ENCODE peak calls at places on chromosome 4, in eight cellular contexts. L is HCT116; V is NT2/D1; C is left lung; X is neuronal stem cell; K is CD8-positive, alpha-beta T cell; J is fibroblast of lung; P is left ventricle myocardium inferior. N is an unnamed sample. For H3K4me1, the result is how much of the 10 kb centered on the place peaks cover.

GRCh38 chr4:11475871-11476270 is 47.2 kb upstream of the HS3ST1 start:
- DNase-seq in J (no peak), V (no peak), K (no peak), L (no peak), X (no peak), P (no peak), C (no peak), N (no peak)

GRCh38 chr4:4784379-4784778 is 75.1 kb upstream of the MSX1 start:
- DNase-seq in X (no peak), V (peak), K (no peak), L (no peak), P (no peak), C (no peak), J (no peak), N (no peak)

GRCh38 chr4:178414881-178415446 is 972.7 kb upstream of the AGA start:
- DNase-seq in J (no peak), X (no peak), V (no peak), L (no peak), P (no peak), K (no peak), C (peak), N (no peak)

GRCh38 chr4:27662426-27662825 is 801.8 kb downstream of the STIM2 start:
- DNase-seq in K (no peak), P (no peak), J (no peak), V (peak), X (no peak), C (no peak), L (no peak), N (no peak)

GRCh38 chr4:128286474-128287158 is 997 bp downstream of the PGRMC2 start:
- DNase-seq in L (peak), J (peak), K (no peak), P (no peak), V (no peak), X (peak), C (no peak), N (no peak)

GRCh38 chr4:108360857-108361820 is 192.4 kb upstream of the LEF1 start:
- DNase-seq in P (no peak), J (peak), C (no peak), V (peak), K (no peak), X (no peak), L (no peak), N (peak)

GRCh38 chr4:158590219-158590618 is 68.5 kb downstream of the RXFP1 start:
- DNase-seq in V (no peak), J (no peak), L (no peak), X (no peak), K (no peak), P (no peak), C (no peak), N (no peak)

GRCh38 chr4:101331017-101331416 is 16.3 kb downstream of the PPP3CA start:
- DNase-seq in X (no peak), V (no peak), C (no peak), L (no peak), J (peak), K (no peak), P (no peak), N (no peak)

GRCh38 chr4:41661447-41662076 is 87.0 kb downstream of the PHOX2B start:
- DNase-seq in X (peak), L (peak), K (no peak), C (no peak), V (peak), J (peak), P (peak), N (peak)

GRCh38 chr4:112170451-112170993 is 25.3 kb downstream of the FAM241A start:
- DNase-seq in K (no peak), L (peak), P (no peak), C (no peak), J (peak), V (no peak), X (no peak), N (no peak)

GRCh38 chr4:124943145-124943889 is 230.8 kb upstream of the ANKRD50 start:
- DNase-seq in V (no peak), C (no peak), P (no peak), L (peak), X (no peak), K (no peak), J (peak), N (no peak)

GRCh38 chr4:39591290-39591689 is 47.4 kb downstream of the SMIM14 start:
- DNase-seq in X (no peak), K (no peak), L (no peak), P (no peak), J (no peak), C (no peak), V (no peak), N (no peak)

GRCh38 chr4:87912164-87913004 is 63.1 kb upstream of the SPP1 start:
- DNase-seq in V (no peak), C (no peak), X (no peak), L (no peak), J (no peak), P (no peak), K (no peak), N (no peak)

GRCh38 chr4:114226178-114226577 is 246.7 kb upstream of the ARSJ start:
- DNase-seq in L (no peak), C (no peak), V (no peak), X (no peak), K (no peak), P (no peak), J (no peak), N (no peak)

GRCh38 chr4:113094802-113095201 is 45.3 kb downstream of the ANK2 start:
- DNase-seq in P (no peak), L (peak), J (peak), K (no peak), C (no peak), V (peak), X (no peak), N (no peak)

GRCh38 chr4:39562792-39563191 is 35.6 kb upstream of the UGDH start:
- DNase-seq in V (no peak), L (no peak), P (no peak), C (no peak), K (no peak), X (no peak), J (no peak), N (no peak)

GRCh38 chr4:112704991-112705845 is 68.3 kb downstream of the LARP7 start:
- DNase-seq in K (no peak), P (peak), V (no peak), X (peak), C (no peak), L (peak), J (peak), N (peak)

GRCh38 chr4:45638641-45639040 is 485.2 kb downstream of the GABRG1 start:
- DNase-seq in P (no peak), K (no peak), V (no peak), X (no peak), L (no peak), J (no peak), C (no peak), N (no peak)

GRCh38 chr4:147019061-147019460 is 73.4 kb upstream of the TTC29 start:
- DNase-seq in X (peak), L (peak), K (peak), P (peak), J (peak), C (no peak), V (no peak), N (peak)

GRCh38 chr4:112173593-112174559 is 28.6 kb downstream of the FAM241A start:
- DNase-seq in P (no peak), L (peak), V (no peak), C (no peak), X (no peak), K (no peak), J (no peak), N (no peak)

GRCh38 chr4:118888666-118889312 is at the start of gene SYNPO2:
- DNase-seq in P (peak), K (no peak), V (peak), L (peak), J (peak), X (peak), C (peak), N (peak)

GRCh38 chr4:88610771-88611170 is 18.5 kb downstream of the HERC3 start:
- DNase-seq in P (peak), V (no peak), C (no peak), K (no peak), L (no peak), J (peak), X (no peak), N (peak)

GRCh38 chr4:150950657-150951056 is 64.4 kb downstream of the LRBA start:
- DNase-seq in P (no peak), J (peak), L (no peak), K (no peak), X (no peak), V (no peak), C (no peak), N (no peak)

GRCh38 chr4:24262616-24263015 is 321.7 kb downstream of the DHX15 start:
- DNase-seq in K (no peak), X (no peak), L (no peak), C (no peak), P (no peak), V (no peak), J (peak), N (no peak)

GRCh38 chr4:20326977-20327376 is 75.3 kb downstream of the SLIT2 start:
- DNase-seq in C (no peak), K (no peak), X (no peak), P (no peak), J (no peak), V (no peak), L (no peak), N (no peak)

GRCh38 chr4:108193891-108194672 is 25.4 kb upstream of the LEF1 start:
- DNase-seq in L (no peak), J (no peak), C (no peak), P (no peak), K (no peak), X (no peak), V (peak), N (no peak)

GRCh38 chr4:124429746-124430250 is 282.7 kb downstream of the ANKRD50 start:
- DNase-seq in K (no peak), X (no peak), J (no peak), V (no peak), C (no peak), L (no peak), P (no peak), N (no peak)

GRCh38 chr4:68489338-68489737 is 42.1 kb downstream of the TMPRSS11E start:
- DNase-seq in K (no peak), L (no peak), P (no peak), C (peak), V (no peak), J (no peak), X (no peak), N (no peak)

GRCh38 chr4:141435446-141436225 is 200.7 kb upstream of the IL15 start:
- DNase-seq in J (peak), P (no peak), L (no peak), V (no peak), C (no peak), K (no peak), X (no peak), N (no peak)

GRCh38 chr4:110139815-110140214 is 58.6 kb downstream of the ELOVL6 start:
- DNase-seq in P (no peak), C (no peak), V (no peak), L (no peak), J (no peak), X (no peak), K (no peak), N (no peak)

GRCh38 chr4:169208090-169208455 is 62.7 kb downstream of the SH3RF1 start:
- DNase-seq in L (no peak), K (no peak), P (no peak), J (no peak), V (no peak), X (peak), C (no peak), N (no peak)

GRCh38 chr4:38753021-38753806 is 29.6 kb downstream of the TLR10 start:
- DNase-seq in V (peak), J (peak), C (no peak), P (peak), X (peak), K (no peak), L (peak), N (peak)

GRCh38 chr4:17557880-17558279 is 19.1 kb upstream of the LAP3 start:
- DNase-seq in P (no peak), V (no peak), J (no peak), K (no peak), X (no peak), C (no peak), L (no peak), N (no peak)

GRCh38 chr4:5497489-5497888 is 210.9 kb downstream of the EVC2 start:
- DNase-seq in J (no peak), C (no peak), P (no peak), L (no peak), K (no peak), X (no peak), V (no peak), N (no peak)

GRCh38 chr4:94897023-94897422 is 139.3 kb downstream of the BMPR1B start:
- DNase-seq in P (no peak), L (no peak), X (no peak), K (no peak), V (peak), C (no peak), J (no peak), N (no peak)

GRCh38 chr4:14180983-14181601 is 553.6 kb upstream of the BOD1L1 start:
- DNase-seq in C (no peak), L (no peak), P (no peak), J (peak), V (no peak), X (no peak), K (no peak), N (no peak)

GRCh38 chr4:14184265-14184664 is 556.7 kb upstream of the BOD1L1 start:
- DNase-seq in C (no peak), K (no peak), L (no peak), J (peak), P (peak), V (no peak), X (no peak), N (peak)

GRCh38 chr4:14180166-14180565 is 552.6 kb upstream of the BOD1L1 start:
- DNase-seq in P (no peak), V (no peak), X (no peak), J (no peak), C (no peak), L (no peak), K (no peak), N (no peak)

GRCh38 chr4:14188214-14188613 is 560.7 kb upstream of the BOD1L1 start:
- DNase-seq in P (no peak), C (no peak), J (no peak), X (no peak), V (no peak), K (no peak), L (no peak), N (no peak)

DNA sequence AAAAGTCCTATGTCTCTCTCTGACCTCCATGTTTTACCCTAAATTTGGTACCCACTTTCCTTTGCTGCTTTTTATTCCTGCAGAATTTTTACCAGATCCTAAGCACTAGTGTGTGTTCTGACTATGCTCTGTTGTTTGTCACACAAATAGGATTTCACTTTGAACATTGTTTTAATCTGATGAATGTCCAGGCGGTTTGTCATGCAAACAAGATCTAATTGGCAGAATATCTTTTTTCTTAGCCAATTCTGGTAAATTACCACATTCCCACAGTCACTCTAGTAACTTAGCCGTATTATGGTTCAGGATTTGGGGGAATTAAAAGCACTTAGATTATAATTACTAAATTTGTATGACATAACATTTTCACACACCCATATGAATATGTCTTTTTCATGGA is 557.2 kb upstream of the BOD1L1 start:
- DNase-seq in P (no peak), X (no peak), C (no peak), K (no peak), L (no peak), V (no peak), J (no peak), N (no peak)
- H3K4me1 ChIP-seq in P (under half), X (under half), C (under half), K (under half), L (under half), V (under half), J (under half), N (under half)

DNA sequence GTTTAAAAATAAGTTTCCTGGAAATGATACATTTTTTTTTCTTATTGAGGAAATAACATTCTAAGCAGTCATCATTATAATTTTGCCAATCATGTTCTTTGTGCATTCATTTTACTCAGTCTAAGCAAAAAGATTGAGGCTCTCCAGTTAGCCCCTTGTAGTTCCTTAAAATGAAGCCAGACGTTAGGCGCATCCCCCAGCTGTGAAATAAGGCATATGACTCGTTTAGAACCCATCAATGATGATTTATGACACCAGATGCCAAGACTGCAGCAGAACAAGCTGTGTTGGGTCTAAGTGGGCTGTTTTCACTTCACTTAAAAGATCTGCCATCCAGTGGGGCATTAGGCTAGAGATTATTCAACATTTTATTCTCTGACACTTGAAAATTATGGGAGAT is 17.0 kb downstream of the PDGFC start:
- DNase-seq in L (no peak), C (no peak), J (no peak), K (no peak), P (no peak), V (no peak), X (no peak), N (no peak)
- H3K4me1 ChIP-seq in L (under half), C (under half), J (under half), K (under half), P (under half), V (under half), X (under half), N (under half)

DNA sequence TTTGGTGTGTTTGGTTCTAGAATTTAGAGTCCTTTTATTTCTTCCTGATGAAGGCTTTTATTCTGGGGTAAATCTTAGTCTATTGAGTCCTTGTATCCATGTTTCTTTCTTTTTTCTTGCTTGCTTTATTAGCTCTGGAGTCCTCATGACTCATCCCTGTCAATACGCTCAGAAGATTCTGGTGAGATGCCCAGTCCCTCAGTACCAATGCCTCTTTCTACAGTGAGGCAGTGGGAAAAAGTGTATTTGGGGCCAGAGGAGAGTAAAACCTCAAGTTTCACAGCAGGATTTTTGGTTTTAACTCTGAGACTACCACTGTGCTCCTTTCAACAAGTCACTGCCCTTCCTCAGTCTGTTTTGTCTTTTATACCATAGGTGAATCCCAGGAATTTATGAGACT is 368.0 kb downstream of the GBA3 start:
- DNase-seq in L (no peak), C (no peak), P (no peak), K (no peak), V (no peak), J (peak), X (no peak), N (no peak)
- H3K4me1 ChIP-seq in L (under half), C (under half), P (under half), K (under half), V (under half), J (under half), X (under half), N (under half)

DNA sequence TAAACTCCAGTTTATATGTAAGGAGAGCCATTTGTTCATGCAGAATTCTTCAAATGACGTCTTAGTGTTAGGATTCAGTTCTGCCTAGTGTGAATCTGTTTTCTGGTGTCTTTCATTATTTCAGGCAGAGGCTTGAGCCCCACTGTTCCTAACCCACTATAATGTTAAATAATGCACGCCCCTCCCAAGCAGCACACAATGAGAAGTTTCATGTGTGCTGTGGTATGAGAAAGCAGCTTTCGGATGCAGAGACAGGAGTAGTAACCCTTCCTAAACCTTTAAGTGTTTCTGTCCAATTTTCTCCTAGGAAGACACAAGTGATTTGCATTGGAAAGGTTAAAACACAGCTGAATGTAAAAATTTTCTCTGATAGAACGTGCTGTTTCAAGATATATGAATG is 54.5 kb downstream of the TRIM2 start:
- DNase-seq in V (no peak), L (no peak), C (no peak), P (no peak), J (no peak), K (no peak), X (no peak), N (no peak)
- H3K4me1 ChIP-seq in V (under half), L (under half), C (under half), P (under half), J (under half), K (under half), X (under half), N (under half)

DNA sequence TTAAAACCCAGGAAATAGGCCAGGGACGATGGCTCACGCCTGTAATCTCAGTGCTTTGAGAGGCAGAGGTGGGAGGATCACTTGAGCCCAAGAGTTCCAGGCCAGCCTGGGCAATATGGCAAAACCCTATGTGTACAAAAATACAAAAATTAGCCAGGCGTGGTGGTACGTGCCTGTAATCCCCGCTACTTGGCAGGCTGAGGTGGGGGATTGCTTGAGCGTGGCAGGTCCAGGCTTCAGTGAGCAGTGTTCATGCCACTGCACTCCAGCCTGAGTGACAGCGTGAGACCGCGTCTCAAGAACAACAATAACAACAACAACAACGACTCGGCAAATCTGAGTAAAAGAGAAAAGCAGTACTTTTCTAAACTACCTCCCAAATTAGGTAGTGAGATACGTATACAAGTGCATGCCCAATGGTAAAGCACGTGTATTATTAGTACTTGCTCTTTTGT is 13.0 kb upstream of the NDUFC1 start:
- DNase-seq in P (no peak), K (no peak), X (no peak), V (no peak), L (no peak), C (no peak), J (no peak), N (no peak)
- H3K4me1 ChIP-seq in P (half or more), K (under half), X (under half), V (under half), L (under half), C (under half), J (under half), N (under half)

DNA sequence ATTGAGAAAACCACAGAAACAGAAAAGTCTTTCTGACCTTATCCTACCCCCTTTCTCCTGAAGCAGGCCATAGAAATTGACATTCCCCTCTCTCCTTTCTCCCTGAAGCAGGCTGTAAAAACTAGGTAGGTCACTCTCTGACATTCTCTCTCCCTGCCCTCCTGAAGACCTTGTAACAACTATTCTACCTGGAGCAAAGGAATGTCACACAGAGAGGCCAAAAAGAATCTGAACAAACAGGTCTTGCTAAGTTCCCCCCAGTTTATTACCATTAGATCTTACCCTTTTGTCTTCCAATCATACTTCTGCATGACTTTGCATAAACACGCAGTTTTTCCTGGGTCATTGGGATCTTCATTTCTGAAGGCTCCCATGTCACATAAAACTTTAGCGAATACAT is 198.3 kb upstream of the GYPA start:
- DNase-seq in K (no peak), J (no peak), P (no peak), V (no peak), X (no peak), C (no peak), L (no peak), N (no peak)
- H3K4me1 ChIP-seq in K (under half), J (under half), P (under half), V (under half), X (under half), C (under half), L (under half), N (under half)

GRCh38 chr4:2799971-2800690 is 7.2 kb downstream of the SH3BP2 start:
- DNase-seq in J (no peak), X (no peak), C (peak), K (no peak), L (no peak), V (no peak), P (peak), N (peak)
- H3K4me1 ChIP-seq in J (under half), X (under half), C (half or more), K (half or more), L (half or more), V (under half), P (half or more), N (half or more)